ENCODE peak calls at places on chromosomes 3 and 15, in seven cellular contexts. Z is neuronal stem cell, V is mesenchymal stem cell, J is H1, Y is IMR-90, P is mesendoderm, I is H9. S is an unnamed sample.

GRCh38 chr15:29125382-29126207 is 144.0 kb downstream of the NSMCE3 start:
- DNase-seq in Z (no peak), V (no peak), J (no peak), Y (no peak), P (no peak), I (no peak), S (no peak)

GRCh38 chr15:66401130-66402021 is 14.7 kb downstream of the MAP2K1 start:
- DNase-seq in Z (no peak), V (no peak), J (no peak), Y (no peak), P (peak; percentile 79), I (peak; percentile 37), S (no peak)

GRCh38 chr3:9400626-9401025 is 3.2 kb downstream of the SETD5 start:
- DNase-seq in Z (no peak), V (peak; percentile 30), J (no peak), Y (no peak), P (peak; percentile 59), I (no peak), S (no peak)

GRCh38 chr3:122918576-122919290 is 108.8 kb downstream of the SEMA5B start:
- DNase-seq in Z (no peak), V (peak; percentile 11), J (no peak), Y (peak; percentile 24), P (no peak), I (no peak), S (no peak)

GRCh38 chr3:161672478-161672877 is 175.9 kb downstream of the OTOL1 start:
- DNase-seq in Z (no peak), V (no peak), J (no peak), Y (no peak), P (no peak), I (no peak), S (no peak)

GRCh38 chr3:141681390-141681780 is 56.7 kb upstream of the RNF7 start:
- DNase-seq in Z (no peak), V (no peak), J (no peak), Y (no peak), P (no peak), I (no peak), S (no peak)

GRCh38 chr3:16012086-16012485 is 162.4 kb upstream of the GALNT15 start:
- DNase-seq in Z (no peak), V (no peak), J (no peak), Y (peak; percentile 88), P (no peak), I (no peak), S (no peak)

GRCh38 chr3:87147562-87147961 is 79.5 kb upstream of the CHMP2B start:
- DNase-seq in Z (no peak), V (no peak), J (no peak), Y (no peak), P (no peak), I (no peak), S (no peak)

GRCh38 chr3:152362086-152362485 is 93.4 kb downstream of the MBNL1 start:
- DNase-seq in Z (no peak), V (no peak), J (no peak), Y (no peak), P (no peak), I (no peak), S (no peak)

GRCh38 chr3:54342676-54343075 is 220.3 kb downstream of the CACNA2D3 start:
- DNase-seq in Z (no peak), V (no peak), J (no peak), Y (no peak), P (no peak), I (no peak), S (no peak)

GRCh38 chr3:13004376-13004775 is 68.9 kb downstream of the IQSEC1 start:
- DNase-seq in Z (no peak), V (no peak), J (no peak), Y (no peak), P (no peak), I (no peak), S (no peak)

GRCh38 chr3:13619661-13620230 is 70.8 kb downstream of the FBLN2 start:
- DNase-seq in Z (no peak), V (no peak), J (no peak), Y (no peak), P (no peak), I (no peak), S (no peak)

GRCh38 chr15:49370782-49371181 is 52.3 kb upstream of the FGF7 start:
- DNase-seq in Z (no peak), V (peak; percentile 34), J (no peak), Y (peak; percentile 39), P (no peak), I (no peak), S (no peak)

GRCh38 chr3:27311400-27311799 is 57.8 kb downstream of the NEK10 start:
- DNase-seq in Z (no peak), V (peak; percentile 94), J (no peak), Y (peak; percentile 96), P (peak; percentile 78), I (peak; percentile 53), S (peak; percentile 93)

GRCh38 chr3:169295126-169295525 is 368.4 kb downstream of the MECOM start:
- DNase-seq in Z (no peak), V (no peak), J (no peak), Y (peak; percentile 42), P (no peak), I (no peak), S (peak; percentile 62)

GRCh38 chr3:185900228-185900627 is 37.6 kb downstream of the TRA2B start:
- DNase-seq in Z (no peak), V (peak; percentile 96), J (no peak), Y (peak; percentile 95), P (peak; percentile 53), I (no peak), S (peak; percentile 97)

GRCh38 chr3:196754215-196754937 is 14.7 kb downstream of the PAK2 start:
- DNase-seq in Z (no peak), V (peak; percentile 35), J (no peak), Y (no peak), P (peak; percentile 34), I (no peak), S (peak; percentile 69)

GRCh38 chr3:11581237-11582122 is 62.2 kb downstream of the VGLL4 start:
- DNase-seq in Z (no peak), V (no peak), J (no peak), Y (no peak), P (peak; percentile 36), I (no peak), S (no peak)

GRCh38 chr3:138474163-138474562 is 39.7 kb downstream of the ESYT3 start:
- DNase-seq in Z (no peak), V (no peak), J (no peak), Y (no peak), P (no peak), I (no peak), S (no peak)

GRCh38 chr15:99421172-99421656 is 144.6 kb upstream of the MEF2A start:
- DNase-seq in Z (no peak), V (peak; percentile 69), J (peak; percentile 43), Y (peak; percentile 39), P (no peak), I (no peak), S (no peak)

GRCh38 chr3:72728958-72729467 is 119.2 kb downstream of the SHQ1 start:
- DNase-seq in Z (no peak), V (no peak), J (no peak), Y (no peak), P (peak; percentile 92), I (peak; percentile 38), S (peak; percentile 81)

GRCh38 chr3:111692593-111693552 is 97.7 kb upstream of the ZBED2 start:
- DNase-seq in Z (no peak), V (no peak), J (no peak), Y (no peak), P (no peak), I (no peak), S (no peak)

GRCh38 chr3:39707314-39707909 is 102.0 kb upstream of the MYRIP start:
- DNase-seq in Z (peak; percentile 24), V (peak; percentile 42), J (no peak), Y (peak; percentile 10), P (peak; percentile 40), I (no peak), S (peak; percentile 65)

GRCh38 chr3:56928379-56929068 is 126.8 kb upstream of the ARHGEF3 start:
- DNase-seq in Z (no peak), V (no peak), J (no peak), Y (no peak), P (peak; percentile 60), I (no peak), S (peak; percentile 29)
- H2BK120ac ChIP-seq in Z (no peak overlapping the region), V (no peak overlapping the region), J (no peak overlapping the region), Y (no peak overlapping the region), P (no peak overlapping the region), I (no peak overlapping the region), S (peak overlapping the region; percentile 12)

GRCh38 chr3:176650478-176650877 is 546.8 kb downstream of the TBL1XR1 start:
- DNase-seq in Z (no peak), V (peak; percentile 8), J (no peak), Y (peak; percentile 35), P (peak; percentile 55), I (no peak), S (peak; percentile 32)
- H2BK120ac ChIP-seq in Z (no peak overlapping the region), V (no peak overlapping the region), J (no peak overlapping the region), Y (no peak overlapping the region), P (no peak overlapping the region), I (no peak overlapping the region), S (no peak overlapping the region)

DNA sequence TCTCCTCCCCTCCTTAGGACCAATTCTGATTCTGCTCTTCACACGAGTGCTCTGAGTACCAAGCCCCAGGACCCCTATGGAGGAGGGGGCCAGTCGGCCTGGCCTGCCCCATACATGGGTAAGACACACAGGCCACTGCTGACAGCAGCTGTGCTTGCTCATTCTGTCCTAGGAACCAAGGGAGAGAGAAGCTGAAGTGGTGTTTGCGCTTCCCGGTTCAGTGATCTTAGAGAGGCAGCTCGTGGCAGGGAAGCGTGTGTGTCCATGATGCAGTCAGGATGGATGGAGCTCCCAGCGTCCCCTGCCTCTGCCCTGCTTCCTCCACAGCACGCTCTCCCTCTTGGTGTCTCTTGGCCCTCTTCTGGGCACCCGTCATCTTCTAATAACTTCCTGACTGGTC is 77.6 kb downstream of the CRTC3 start:
- DNase-seq in Z (no peak), V (no peak), J (no peak), Y (no peak), P (no peak), I (no peak), S (no peak)
- H2BK120ac ChIP-seq in Z (no peak overlapping the region), V (no peak overlapping the region), J (no peak overlapping the region), Y (no peak overlapping the region), P (no peak overlapping the region), I (no peak overlapping the region), S (no peak overlapping the region)

GRCh38 chr15:60635507-60636352 is 156.8 kb upstream of the ICE2 start:
- DNase-seq in Z (no peak), V (no peak), J (no peak), Y (no peak), P (no peak), I (no peak), S (no peak)
- H2BK120ac ChIP-seq in Z (no peak overlapping the region), V (no peak overlapping the region), J (no peak overlapping the region), Y (no peak overlapping the region), P (no peak overlapping the region), I (no peak overlapping the region), S (no peak overlapping the region)

S was measured in trophoblast cell.